ENCODE peak calls at places on chromosomes 6 and 20, in four cellular contexts. Z, X, J and G are unnamed samples.

GRCh38 chr6:170017603-170018274 is 266.3 kb downstream of the ERMARD start:
- DNase-seq in X (no peak), J (no peak), Z (no peak), G (no peak)

GRCh38 chr20:58651823-58652605 is 931 bp downstream of the STX16 start:
- DNase-seq in X (peak; percentile 54), J (peak; percentile 66), Z (peak; percentile 61), G (peak; percentile 82)

GRCh38 chr20:44770480-44771171 is 25.0 kb downstream of the KCNK15 start:
- DNase-seq in Z (no peak), J (no peak), X (no peak), G (no peak)

GRCh38 chr6:152750694-152751093 is at the start of gene VIP:
- DNase-seq in Z (no peak), J (peak; percentile 54), X (peak; percentile 35), G (no peak)

GRCh38 chr6:133396630-133397335 is 155.6 kb downstream of the EYA4 start:
- DNase-seq in J (no peak), X (no peak), Z (no peak), G (no peak)

GRCh38 chr6:18165746-18166145 is 10.5 kb downstream of the KDM1B start:
- DNase-seq in J (no peak), X (no peak), Z (no peak), G (no peak)

GRCh38 chr6:137451926-137452325 is 42.3 kb downstream of the OLIG3 start:
- DNase-seq in Z (no peak), X (no peak), J (no peak), G (no peak)

GRCh38 chr6:20116792-20117191 is 95.5 kb downstream of the MBOAT1 start:
- DNase-seq in X (no peak), J (no peak), Z (no peak), G (no peak)

GRCh38 chr20:11777387-11777786 is 140.3 kb upstream of the BTBD3 start:
- DNase-seq in Z (no peak), J (no peak), X (no peak), G (no peak)

GRCh38 chr6:113586966-113587699 is 270.0 kb upstream of the MARCKS start:
- DNase-seq in Z (no peak), J (no peak), X (no peak), G (no peak)

GRCh38 chr6:1286972-1287600 is 24.8 kb upstream of the FOXQ1 start:
- DNase-seq in J (no peak), X (no peak), Z (no peak), G (no peak)

GRCh38 chr6:64014581-64014980 is 379.0 kb downstream of the PHF3 start:
- DNase-seq in J (no peak), X (no peak), Z (no peak), G (no peak)

GRCh38 chr6:12291785-12292604 is 1.8 kb downstream of the EDN1 start:
- DNase-seq in Z (no peak), J (peak; percentile 67), X (peak; percentile 73), G (no peak)

GRCh38 chr6:140319209-140319608 is 944.8 kb upstream of the CITED2 start:
- DNase-seq in X (peak; percentile 11), Z (no peak), J (no peak), G (no peak)

GRCh38 chr6:2949121-2949520 is 22.2 kb downstream of the SERPINB6 start:
- DNase-seq in Z (no peak), J (peak; percentile 27), X (no peak), G (no peak)

GRCh38 chr20:20373046-20373706 is 5.3 kb downstream of the INSM1 start:
- DNase-seq in X (no peak), Z (no peak), J (no peak), G (no peak)

GRCh38 chr20:48830826-48831318 is 3.1 kb upstream of the PREX1 start:
- DNase-seq in Z (no peak), J (no peak), X (no peak), G (no peak)

GRCh38 chr6:148128014-148128730 is 214.5 kb upstream of the SASH1 start:
- DNase-seq in X (no peak), J (no peak), Z (no peak), G (no peak)

GRCh38 chr20:11182715-11183114 is 508.9 kb upstream of the JAG1 start:
- DNase-seq in X (no peak), J (no peak), Z (no peak), G (no peak)

GRCh38 chr6:130090796-130091195 is 72.4 kb downstream of the L3MBTL3 start:
- DNase-seq in Z (no peak), X (no peak), J (no peak), G (no peak)

GRCh38 chr20:63071541-63072181 is 64.9 kb upstream of the BHLHE23 start:
- DNase-seq in J (peak; percentile 85), X (no peak), Z (no peak), G (peak; percentile 38)

GRCh38 chr6:6516643-6517042 is 71.9 kb upstream of the LY86 start:
- DNase-seq in J (no peak), X (no peak), Z (peak; percentile 4), G (no peak)

GRCh38 chr20:34201531-34201930 is 39.7 kb upstream of the ASIP start:
- DNase-seq in X (no peak), J (no peak), Z (no peak), G (no peak)

GRCh38 chr6:35168461-35168861 is 27.3 kb upstream of the TCP11 start:
- DNase-seq in J (no peak), Z (no peak), X (no peak), G (no peak)

GRCh38 chr20:38970302-38970701 is 8.2 kb downstream of the DHX35 start:
- DNase-seq in X (no peak), Z (no peak), J (no peak), G (no peak)

DNA sequence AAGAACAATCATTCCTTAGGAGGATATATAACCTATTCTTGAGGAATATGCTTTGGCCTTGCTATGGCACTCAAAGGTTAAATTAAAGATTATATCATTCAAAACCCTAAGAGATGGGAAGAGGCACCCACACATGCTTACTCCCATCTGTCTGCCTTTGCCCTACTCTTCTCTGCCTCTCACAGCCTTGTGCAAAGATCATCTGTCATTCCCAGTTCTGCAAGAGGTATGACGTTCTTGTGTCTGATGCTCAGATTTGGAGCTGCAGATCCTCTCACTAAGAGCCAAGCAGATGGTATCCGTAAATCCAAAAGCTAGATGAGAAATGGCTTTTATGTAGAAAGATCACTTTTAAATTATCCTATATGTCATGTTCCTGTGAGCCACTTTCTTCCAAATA is 112.0 kb downstream of the GPR63 start:
- DNase-seq in J (no peak), Z (no peak), X (no peak), G (no peak)
- TF ChIP-seq CREB1 in J (no peak), Z (no peak), X (no peak), G (no peak)

GRCh38 chr20:51104960-51105460 is 82.1 kb upstream of the KCNG1 start:
- DNase-seq in X (no peak), J (no peak), Z (no peak), G (no peak)
- TF ChIP-seq HDAC6 in X (no peak), J (no peak), Z (no peak), G (no peak)

GRCh38 chr6:159691133-159691962 is 1.7 kb downstream of the SOD2 start:
- DNase-seq in J (no peak), Z (peak; percentile 47), X (peak; percentile 93), G (peak; percentile 40)
- TF ChIP-seq CREB1 in J (no peak), Z (no peak), X (peak; percentile 75), G (no peak)

GRCh38 chr6:124903797-124904196 is 58.4 kb upstream of the RNF217 start:
- DNase-seq in J (no peak), Z (no peak), X (no peak), G (no peak)
- TF ChIP-seq HDAC6 in J (no peak), Z (no peak), X (no peak), G (no peak)

GRCh38 chr6:100573169-100573568 is 108.4 kb upstream of the SIM1 start:
- DNase-seq in X (peak; percentile 15), J (no peak), Z (no peak), G (no peak)
- TF ChIP-seq CREB1 in X (no peak), J (no peak), Z (no peak), G (no peak)

GRCh38 chr6:36904851-36905393 is 19.2 kb downstream of the C6orf89 start:
- DNase-seq in Z (no peak), X (no peak), J (no peak), G (no peak)

GRCh38 chr6:36907781-36908180 is 22.0 kb downstream of the C6orf89 start:
- DNase-seq in X (no peak), J (no peak), Z (no peak), G (no peak)

GRCh38 chr6:36908758-36909157 is 23.0 kb downstream of the C6orf89 start:
- DNase-seq in J (no peak), Z (no peak), X (no peak), G (peak; percentile 34)

GRCh38 chr6:36906539-36906938 is 20.8 kb downstream of the C6orf89 start:
- DNase-seq in J (no peak), X (no peak), Z (no peak), G (no peak)

DNA sequence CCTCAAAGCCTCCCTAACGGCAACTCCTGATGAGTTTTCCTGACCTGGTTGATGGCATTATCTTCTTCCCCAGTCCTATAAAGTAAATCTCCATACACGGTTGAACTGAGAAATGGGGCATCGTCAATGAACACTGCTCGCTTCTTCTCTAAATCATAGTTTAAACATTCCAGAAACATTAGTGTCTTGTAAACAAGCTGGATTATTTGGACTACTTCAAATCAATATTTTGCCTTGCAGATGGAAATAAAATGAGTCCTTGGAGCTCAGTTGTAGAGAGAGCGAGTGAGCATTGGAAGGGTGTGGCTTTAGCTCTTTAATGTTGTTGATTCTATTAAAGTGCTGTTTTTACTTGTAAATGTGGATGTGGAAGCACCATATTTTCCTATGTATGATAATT is 18.3 kb downstream of the C6orf89 start:
- DNase-seq in Z (no peak), X (no peak), J (no peak), G (no peak)
- TF ChIP-seq HDAC6 in Z (no peak), X (no peak), J (no peak), G (no peak)

GRCh38 chr20:1336699-1337387 is 7.9 kb upstream of the SDCBP2 start:
- DNase-seq in J (peak; percentile 48), X (no peak), Z (no peak), G (no peak)
- TF ChIP-seq CREB1 in J (no peak), X (no peak), Z (no peak), G (no peak)

GRCh38 chr20:15895126-15895525 is 678.1 kb downstream of the KIF16B start:
- DNase-seq in X (no peak), Z (no peak), J (no peak), G (no peak)
- TF ChIP-seq HDAC6 in X (no peak), Z (no peak), J (no peak), G (no peak)

DNA sequence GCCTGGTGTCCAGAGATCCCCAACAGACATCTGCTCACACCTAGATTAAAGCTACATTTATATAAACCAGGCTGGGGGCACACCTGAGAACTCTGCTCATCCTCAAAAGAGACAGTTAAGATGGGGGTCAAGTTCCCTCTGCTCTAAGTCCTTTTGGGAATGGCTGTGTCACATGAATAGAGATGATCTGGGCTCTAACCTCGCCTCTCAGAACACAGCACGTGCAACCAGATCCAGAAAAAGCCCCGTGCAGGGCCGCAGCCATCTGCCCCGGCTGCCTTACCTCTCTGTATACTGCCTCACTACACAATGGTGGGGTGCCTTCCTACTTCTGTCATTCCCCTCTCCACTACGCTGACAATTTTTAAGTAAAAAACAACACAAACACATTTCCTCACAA is 5.9 kb downstream of the MTCH1 start:
- DNase-seq in J (no peak), Z (no peak), X (no peak), G (no peak)
- TF ChIP-seq CREB1 in J (no peak), Z (no peak), X (no peak), G (no peak)